ENCODE peak calls at places on chromosomes 12 and 14, in six cellular contexts. O, D, J, K, C and V are unnamed samples.

GRCh38 chr12:41512531-41512930 is 324.4 kb downstream of the PDZRN4 start:
- DNase-seq in O (no peak), D (no peak), J (no peak), K (no peak), C (no peak), V (peak)

GRCh38 chr12:45289245-45290217 is 73.6 kb downstream of the ANO6 start:
- DNase-seq in O (no peak), D (no peak), J (no peak), K (no peak), C (no peak), V (no peak)

GRCh38 chr12:132445884-132446471 is 44.0 kb upstream of the FBRSL1 start:
- DNase-seq in O (peak), D (no peak), J (no peak), K (peak), C (peak), V (no peak)

GRCh38 chr12:100141998-100142850 is 450 bp downstream of the BLTP3B start:
- DNase-seq in O (peak), D (peak), J (peak), K (peak), C (no peak), V (peak)

GRCh38 chr12:125151284-125151683 is 86.0 kb downstream of the AACS start:
- DNase-seq in O (no peak), D (no peak), J (no peak), K (no peak), C (no peak), V (no peak)

GRCh38 chr14:59333668-59334067 is 131.5 kb downstream of the GPR135 start:
- DNase-seq in O (no peak), D (peak), J (no peak), K (peak), C (peak), V (no peak)

GRCh38 chr14:75699331-75699730 is 38.3 kb downstream of the TTLL5 start:
- DNase-seq in O (no peak), D (no peak), J (no peak), K (no peak), C (no peak), V (no peak)

GRCh38 chr12:85036736-85037135 is 585 bp downstream of the LRRIQ1 start:
- DNase-seq in O (no peak), D (no peak), J (no peak), K (no peak), C (no peak), V (no peak)

GRCh38 chr12:116164976-116165425 is 112.5 kb downstream of the MED13L start:
- DNase-seq in O (peak), D (no peak), J (no peak), K (no peak), C (peak), V (no peak)

GRCh38 chr12:104546575-104546974 is 89.8 kb downstream of the CHST11 start:
- DNase-seq in O (no peak), D (no peak), J (no peak), K (peak), C (no peak), V (no peak)

GRCh38 chr12:48159976-48160525 is 2.7 kb upstream of the ASB8 start:
- DNase-seq in O (no peak), D (no peak), J (no peak), K (no peak), C (no peak), V (no peak)

GRCh38 chr14:92501891-92502351 is 11.7 kb upstream of the RIN3 start:
- DNase-seq in O (no peak), D (peak), J (no peak), K (no peak), C (peak), V (no peak)

GRCh38 chr14:95786566-95786965 is 72.6 kb upstream of the TCL1A start:
- DNase-seq in O (no peak), D (no peak), J (no peak), K (no peak), C (no peak), V (no peak)

GRCh38 chr12:109740694-109741245 is 27.1 kb downstream of the FAM222A start:
- DNase-seq in O (no peak), D (no peak), J (no peak), K (no peak), C (no peak), V (peak)

GRCh38 chr12:13273850-13274249 is 77.3 kb downstream of the EMP1 start:
- DNase-seq in O (no peak), D (no peak), J (no peak), K (no peak), C (no peak), V (peak)

GRCh38 chr12:124636138-124636968 is 68.9 kb upstream of the NCOR2 start:
- DNase-seq in O (peak), D (peak), J (no peak), K (no peak), C (peak), V (no peak)

GRCh38 chr12:113119980-113120669 is 15.4 kb downstream of the RASAL1 start:
- DNase-seq in O (no peak), D (no peak), J (no peak), K (no peak), C (no peak), V (peak)

GRCh38 chr12:32918890-32919791 is 22.6 kb upstream of the PKP2 start:
- DNase-seq in O (peak), D (no peak), J (peak), K (no peak), C (peak), V (no peak)

GRCh38 chr14:98952595-98953325 is 319.2 kb downstream of the BCL11B start:
- DNase-seq in O (peak), D (peak), J (no peak), K (no peak), C (peak), V (no peak)

GRCh38 chr14:79702197-79702596 is 509.1 kb downstream of the DIO2 start:
- DNase-seq in O (no peak), D (no peak), J (no peak), K (no peak), C (no peak), V (no peak)

GRCh38 chr12:67758119-67758873 is 109.8 kb downstream of the DYRK2 start:
- DNase-seq in O (no peak), D (no peak), J (no peak), K (no peak), C (no peak), V (no peak)

GRCh38 chr14:49893309-49894213 is 679 bp downstream of the ARF6 start:
- DNase-seq in O (peak), D (peak), J (no peak), K (peak), C (peak), V (peak)

GRCh38 chr12:92389466-92389865 is 243.8 kb upstream of the BTG1 start:
- DNase-seq in O (no peak), D (no peak), J (no peak), K (no peak), C (no peak), V (no peak)

GRCh38 chr14:74922752-74923401 is at the start of gene RPS6KL1:
- DNase-seq in O (peak), D (peak), J (peak), K (peak), C (peak), V (peak)

GRCh38 chr14:56494167-56494566 is 85.4 kb upstream of the TMEM260 start:
- DNase-seq in O (no peak), D (no peak), J (no peak), K (no peak), C (no peak), V (no peak)

GRCh38 chr14:89793367-89793716 is 161.2 kb downstream of the EFCAB11 start:
- DNase-seq in O (no peak), D (no peak), J (no peak), K (no peak), C (no peak), V (no peak)

GRCh38 chr12:43882578-43883178 is 46.8 kb downstream of the TMEM117 start:
- DNase-seq in O (peak), D (peak), J (peak), K (no peak), C (peak), V (no peak)

GRCh38 chr14:20658246-20658645 is 16.8 kb upstream of the OR6S1 start:
- DNase-seq in O (no peak), D (no peak), J (no peak), K (no peak), C (no peak), V (no peak)